ENCODE peak calls at places on chromosome 4, in four cellular contexts. B is IMR-90, D is H1, N is mesendoderm. G is an unnamed sample.

GRCh38 chr4:68249434-68249833 is 3.9 kb upstream of the TMPRSS11B start:
- DNase-seq in N (no peak), B (no peak), D (no peak), G (no peak)

GRCh38 chr4:48078862-48079655 is 55.0 kb downstream of the TXK start:
- DNase-seq in N (no peak), D (no peak), B (no peak), G (no peak)

GRCh38 chr4:32858971-32859370 is 2138.8 kb downstream of the PCDH7 start:
- DNase-seq in B (peak; percentile 31), D (no peak), N (no peak), G (no peak)

GRCh38 chr4:1862055-1862911 is 6.3 kb upstream of the LETM1 start:
- DNase-seq in B (no peak), D (no peak), N (no peak), G (no peak)

GRCh38 chr4:127846765-127847164 is 33.9 kb upstream of the PLK4 start:
- DNase-seq in N (no peak), B (no peak), D (no peak), G (no peak)

GRCh38 chr4:150164956-150165355 is 86.7 kb downstream of the DCLK2 start:
- DNase-seq in N (no peak), B (no peak), D (no peak), G (no peak)

GRCh38 chr4:77833158-77833724 is 14.1 kb upstream of the CNOT6L start:
- DNase-seq in B (no peak), N (no peak), D (no peak), G (no peak)

GRCh38 chr4:183798921-183799307 is 106.2 kb upstream of the STOX2 start:
- DNase-seq in D (no peak), B (no peak), N (peak; percentile 46), G (no peak)

GRCh38 chr4:72767903-72768817 is 199.1 kb upstream of the ADAMTS3 start:
- DNase-seq in B (peak; percentile 38), N (peak; percentile 93), D (no peak), G (no peak)

GRCh38 chr4:95155759-95156451 is 392.9 kb downstream of the UNC5C start:
- DNase-seq in B (peak; percentile 41), N (peak; percentile 44), D (no peak), G (no peak)

GRCh38 chr4:124713213-124713592 is 671 bp upstream of the ANKRD50 start:
- DNase-seq in D (peak; percentile 63), B (peak; percentile 79), N (no peak), G (peak; percentile 72)

GRCh38 chr4:20323991-20324390 is 72.3 kb downstream of the SLIT2 start:
- DNase-seq in B (peak; percentile 47), D (no peak), N (peak; percentile 95), G (no peak)

GRCh38 chr4:155271557-155271956 is 63.1 kb downstream of the NPY2R start:
- DNase-seq in B (no peak), D (no peak), N (peak; percentile 20), G (no peak)

DNA sequence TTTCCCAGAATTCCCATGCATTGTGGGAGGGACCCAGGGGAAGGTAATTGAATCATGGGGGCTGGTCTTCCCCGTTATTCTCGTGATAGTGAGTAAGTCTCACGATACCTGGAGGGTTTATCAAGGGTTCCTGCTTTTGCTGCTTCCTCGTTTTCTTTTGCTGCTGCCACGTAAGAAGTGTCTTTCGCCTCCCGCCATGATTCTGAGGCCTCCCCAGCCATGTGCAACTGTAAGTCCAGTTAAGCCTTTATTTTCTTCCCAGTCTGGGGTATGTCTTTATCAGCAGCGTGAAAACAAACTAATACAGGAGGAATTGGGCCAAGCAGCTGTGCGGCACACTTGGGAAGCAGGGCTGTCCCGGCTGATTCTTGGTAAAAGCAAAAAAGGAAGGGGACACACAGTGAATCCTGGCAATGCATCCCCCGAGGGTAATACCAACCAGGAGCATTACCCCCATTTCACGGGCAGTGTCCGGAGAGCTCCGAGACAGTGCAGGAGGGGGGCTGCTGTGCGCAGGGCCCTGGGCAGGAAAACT is 185.7 kb downstream of the AFAP1 start:
- DNase-seq in B (no peak), D (no peak), N (no peak), G (no peak)
- H3K4me2 ChIP-seq in B (no peak overlapping the region), D (no peak overlapping the region), N (no peak overlapping the region), G (no peak overlapping the region)

GRCh38 chr4:177403746-177404145 is 38.5 kb downstream of the AGA start:
- DNase-seq in B (no peak), D (no peak), N (no peak), G (no peak)

GRCh38 chr4:177404342-177404741 is 37.9 kb downstream of the AGA start:
- DNase-seq in N (no peak), B (no peak), D (no peak), G (no peak)

GRCh38 chr4:177404980-177405379 is 37.3 kb downstream of the AGA start:
- DNase-seq in N (no peak), D (no peak), B (no peak), G (no peak)

GRCh38 chr4:177408023-177408422 is 34.2 kb downstream of the AGA start:
- DNase-seq in N (no peak), D (no peak), B (no peak), G (no peak)

DNA sequence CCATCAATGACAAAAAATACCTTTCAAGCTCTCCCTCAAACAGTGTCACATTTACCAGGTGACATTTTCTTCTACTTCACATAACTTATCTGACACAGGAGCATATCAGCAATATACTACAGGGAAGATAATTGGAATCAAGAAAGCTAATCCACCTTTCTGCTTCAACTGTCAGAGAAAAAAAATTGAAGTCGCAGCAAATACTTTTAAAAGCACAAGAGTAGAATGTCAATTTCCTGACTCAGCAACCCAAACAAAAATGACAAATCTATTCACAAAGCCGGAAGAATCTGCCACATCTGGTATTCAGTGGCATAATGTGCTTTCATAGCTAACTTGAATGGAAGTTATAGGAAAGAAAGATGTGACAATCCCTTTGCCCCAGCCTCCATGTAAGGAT is 36.7 kb downstream of the AGA start:
- DNase-seq in D (no peak), N (no peak), B (no peak), G (no peak)
- H4K5ac ChIP-seq in D (no peak overlapping the region), N (no peak overlapping the region), B (no peak overlapping the region), G (no peak overlapping the region)

GRCh38 chr4:151486166-151486565 is 77.2 kb downstream of the FHIP1A start:
- DNase-seq in D (no peak), B (peak; percentile 36), N (no peak), G (no peak)

GRCh38 chr4:151484396-151485102 is 75.6 kb downstream of the FHIP1A start:
- DNase-seq in N (peak; percentile 89), B (peak; percentile 77), D (no peak), G (peak; percentile 61)

GRCh38 chr4:151485541-151486131 is 76.7 kb downstream of the FHIP1A start:
- DNase-seq in B (no peak), N (peak; percentile 31), D (no peak), G (peak; percentile 37)

GRCh38 chr4:151481813-151482212 is 72.8 kb downstream of the FHIP1A start:
- DNase-seq in B (no peak), N (no peak), D (no peak), G (no peak)
- H3K4me2 ChIP-seq in B (no peak overlapping the region), N (no peak overlapping the region), D (no peak overlapping the region), G (no peak overlapping the region)

GRCh38 chr4:76447326-76447954 is 12.4 kb downstream of the SHROOM3 start:
- DNase-seq in B (peak; percentile 20), D (no peak), N (peak; percentile 37), G (no peak)

GRCh38 chr4:76442807-76443206 is 7.8 kb downstream of the SHROOM3 start:
- DNase-seq in N (no peak), B (no peak), D (no peak), G (no peak)

GRCh38 chr4:76439491-76439890 is 4.5 kb downstream of the SHROOM3 start:
- DNase-seq in D (no peak), B (no peak), N (no peak), G (no peak)

GRCh38 chr4:76445911-76446310 is 10.9 kb downstream of the SHROOM3 start:
- DNase-seq in B (no peak), D (no peak), N (no peak), G (no peak)

GRCh38 chr4:76441881-76442280 is 6.9 kb downstream of the SHROOM3 start:
- DNase-seq in B (no peak), N (no peak), D (no peak), G (no peak)
- H4K5ac ChIP-seq in B (no peak overlapping the region), N (no peak overlapping the region), D (no peak overlapping the region), G (no peak overlapping the region)